ENCODE peak calls at places on chromosomes 1 and 21, in ten cellular contexts. A, E, U, I, D, W, M, H, Z and F are unnamed samples.

GRCh38 chr1:87682565-87682964 is 353.9 kb downstream of the LMO4 start:
- DNase-seq in A (no peak), H (no peak), E (no peak), M (no peak), U (no peak), I (no peak), Z (no peak), D (no peak), W (no peak), F (no peak)

GRCh38 chr1:220084460-220084859 is 5.1 kb downstream of the BPNT1 start:
- DNase-seq in M (no peak), H (no peak), A (peak), W (no peak), Z (no peak), D (no peak), E (no peak), U (no peak), I (peak), F (no peak)

GRCh38 chr1:154485106-154485505 is 16.9 kb upstream of the TDRD10 start:
- DNase-seq in A (no peak), I (peak), D (no peak), M (no peak), U (no peak), W (no peak), Z (no peak), E (no peak), H (no peak), F (no peak)

GRCh38 chr1:30446508-30446907 is 276.9 kb downstream of the MATN1 start:
- DNase-seq in I (no peak), U (no peak), D (no peak), H (no peak), A (no peak), W (no peak), M (no peak), Z (no peak), E (no peak), F (no peak)

GRCh38 chr21:35933466-35933865 is 126.9 kb downstream of the SETD4 start:
- DNase-seq in U (peak), E (no peak), Z (no peak), I (peak), A (peak), M (peak), H (peak), W (peak), D (peak), F (peak)

GRCh38 chr21:16117851-16118592 is 388.2 kb downstream of the USP25 start:
- DNase-seq in E (no peak), I (peak), M (peak), W (peak), D (no peak), H (peak), Z (no peak), A (peak), U (no peak), F (peak)

GRCh38 chr1:115251856-115252255 is 86.2 kb downstream of the NGF start:
- DNase-seq in U (peak), E (no peak), W (peak), M (peak), A (peak), H (peak), D (no peak), I (peak), Z (no peak), F (peak)

GRCh38 chr1:188479146-188479545 is 1650.4 kb downstream of the PLA2G4A start:
- DNase-seq in H (no peak), A (peak), E (no peak), M (no peak), U (no peak), D (no peak), W (peak), Z (no peak), I (no peak), F (peak)

GRCh38 chr1:109904105-109904817 is 6.4 kb upstream of the CSF1 start:
- DNase-seq in M (peak), Z (no peak), H (peak), U (no peak), E (no peak), W (peak), A (no peak), D (no peak), I (peak), F (no peak)

GRCh38 chr1:201966171-201966570 is 10.9 kb downstream of the TIMM17A start:
- DNase-seq in Z (no peak), H (no peak), W (no peak), A (no peak), M (no peak), E (no peak), U (no peak), I (no peak), D (no peak), F (no peak)

GRCh38 chr1:1857096-1857703 is 33.7 kb downstream of the GNB1 start:
- DNase-seq in A (no peak), W (no peak), H (no peak), M (no peak), Z (no peak), U (no peak), D (peak), I (no peak), E (no peak), F (no peak)

GRCh38 chr21:26964379-26964778 is 2.5 kb downstream of the ADAMTS5 start:
- DNase-seq in I (peak), H (peak), E (no peak), D (no peak), A (no peak), M (peak), Z (no peak), W (no peak), U (no peak), F (no peak)

GRCh38 chr1:86774305-86775304 is 70.2 kb downstream of the SH3GLB1 start:
- DNase-seq in M (peak), E (peak), Z (no peak), W (peak), I (peak), U (peak), A (peak), H (peak), D (peak), F (peak)

GRCh38 chr21:42864812-42865211 is 14.5 kb downstream of the WDR4 start:
- DNase-seq in U (no peak), W (no peak), I (peak), E (no peak), H (peak), A (no peak), D (no peak), Z (no peak), M (no peak), F (no peak)

GRCh38 chr1:232622981-232623380 is 7.0 kb downstream of the SIPA1L2 start:
- DNase-seq in D (no peak), Z (no peak), I (no peak), M (no peak), A (no peak), W (peak), U (no peak), E (no peak), H (no peak), F (no peak)

GRCh38 chr21:26388731-26389231 is 184.3 kb downstream of the CYYR1 start:
- DNase-seq in A (peak), U (no peak), M (peak), H (peak), W (peak), I (peak), Z (no peak), D (no peak), E (no peak), F (peak)

GRCh38 chr1:7218210-7218832 is 433.1 kb downstream of the CAMTA1 start:
- DNase-seq in I (peak), M (peak), H (peak), W (peak), E (peak), A (peak), U (no peak), Z (no peak), D (peak), F (peak)

GRCh38 chr1:59433440-59433813 is 136.5 kb downstream of the FGGY start:
- DNase-seq in Z (no peak), I (no peak), U (no peak), H (peak), A (no peak), E (no peak), W (peak), D (no peak), M (peak), F (peak)